ENCODE peak calls at places on chromosomes 16 and 17, in seven cellular contexts. R is activated T-cell treated with anti-CD3 and anti-CD28 coated beads for 24 hours, C is hippocampal formation, T is NCI-H2081, W is BE2C, N is AG08395, E is iPS-NIHi11. S is an unnamed sample.

GRCh38 chr17:2435852-2436251 is 35.0 kb upstream of the MNT start:
- DNase-seq in E (no peak), C (no peak), N (no peak), R (no peak), W (no peak), T (peak), S (peak)

GRCh38 chr17:65346166-65346565 is 209.0 kb downstream of the RGS9 start:
- DNase-seq in R (no peak), C (peak), W (no peak), N (no peak), T (no peak), E (no peak), S (no peak)

GRCh38 chr16:5071681-5072333 is at the start of gene ALG1:
- DNase-seq in W (peak), E (peak), C (peak), R (peak), N (peak), T (peak), S (peak)

GRCh38 chr17:16433514-16433913 is 18.1 kb downstream of the TRPV2 start:
- DNase-seq in T (no peak), N (no peak), E (no peak), R (no peak), W (no peak), C (no peak), S (no peak)

GRCh38 chr17:40063034-40063765 is 435 bp downstream of the THRA start:
- DNase-seq in R (no peak), E (peak), N (no peak), W (peak), C (peak), T (no peak), S (no peak)

GRCh38 chr16:66851166-66851964 is 7.2 kb downstream of the CA7 start:
- DNase-seq in T (no peak), N (peak), E (no peak), W (no peak), C (no peak), R (no peak), S (no peak)

GRCh38 chr16:83968483-83968865 is 430 bp downstream of the NECAB2 start:
- DNase-seq in E (peak), N (peak), R (no peak), W (no peak), T (no peak), C (no peak), S (no peak)

GRCh38 chr17:2735896-2736295 is 13.6 kb downstream of the CCDC92B start:
- DNase-seq in T (no peak), E (no peak), W (no peak), N (no peak), R (no peak), C (no peak), S (no peak)

GRCh38 chr17:20170085-20170484 is 160.9 kb downstream of the SPECC1 start:
- DNase-seq in C (no peak), T (no peak), E (no peak), W (no peak), N (no peak), R (no peak), S (no peak)

GRCh38 chr16:88194397-88195020 is 188.2 kb upstream of the ZNF469 start:
- DNase-seq in C (peak), R (no peak), N (peak), T (peak), W (peak), E (no peak), S (peak)

GRCh38 chr16:31010539-31010938 is at the start of gene STX1B:
- DNase-seq in C (peak), E (peak), N (peak), W (peak), R (peak), T (peak), S (peak)

GRCh38 chr17:18070861-18071340 is 16.8 kb upstream of the DRG2 start:
- DNase-seq in R (no peak), T (no peak), N (peak), W (no peak), C (no peak), E (peak), S (peak)

S was measured in NCI-H1694 treated with DMSO at 0.1 percent for 48 hours.